ENCODE peak calls at places on chromosomes 12 and 14, in four cellular contexts. P, B, O and X are unnamed samples.

GRCh38 chr12:85809500-85809899 is 26.7 kb downstream of the RASSF9 start:
- DNase-seq in P (no peak), B (no peak), O (no peak), X (no peak)

GRCh38 chr12:86837246-86837645 is 581.1 kb upstream of the MGAT4C start:
- DNase-seq in P (no peak), B (no peak), O (no peak), X (no peak)

GRCh38 chr14:75454963-75455546 is 27.2 kb downstream of the JDP2 start:
- DNase-seq in P (no peak), B (peak; percentile 95), O (peak; percentile 60), X (peak; percentile 75)

GRCh38 chr14:72644038-72644437 is 249.9 kb downstream of the DPF3 start:
- DNase-seq in P (no peak), B (no peak), O (no peak), X (no peak)

GRCh38 chr14:76948213-76948947 is 80.1 kb downstream of the IRF2BPL start:
- DNase-seq in P (no peak), B (no peak), O (no peak), X (peak; percentile 59)

GRCh38 chr14:66105819-66106218 is 380.4 kb upstream of the CCDC196 start:
- DNase-seq in P (no peak), B (no peak), O (peak; percentile 51), X (no peak)

GRCh38 chr14:60092516-60092915 is 793 bp downstream of the PCNX4 start:
- DNase-seq in P (peak; percentile 35), B (peak; percentile 49), O (peak; percentile 60), X (peak; percentile 23)

GRCh38 chr14:45610303-45610702 is 357.3 kb upstream of the MIS18BP1 start:
- DNase-seq in P (peak; percentile 54), B (peak; percentile 45), O (peak; percentile 47), X (peak; percentile 35)

GRCh38 chr12:48349471-48349870 is 1.2 kb downstream of the ZNF641 start:
- DNase-seq in P (no peak), B (peak; percentile 22), O (no peak), X (no peak)

GRCh38 chr14:105533391-105533790 is 7.0 kb downstream of the TMEM121 start:
- DNase-seq in P (no peak), B (no peak), O (no peak), X (no peak)

GRCh38 chr14:75184447-75184846 is 8.0 kb upstream of the TMED10 start:
- DNase-seq in P (no peak), B (peak; percentile 38), O (peak; percentile 50), X (no peak)

GRCh38 chr12:48009471-48009870 is 5.2 kb upstream of the COL2A1 start:
- DNase-seq in P (no peak), B (peak; percentile 54), O (no peak), X (no peak)

GRCh38 chr12:62282375-62282774 is 22.2 kb downstream of the USP15 start:
- DNase-seq in P (no peak), B (no peak), O (no peak), X (no peak)

GRCh38 chr12:64696065-64696741 is 63.0 kb downstream of the GNS start:
- DNase-seq in P (peak; percentile 4), B (peak; percentile 46), O (peak; percentile 66), X (peak; percentile 40)

GRCh38 chr12:102735104-102735503 is 181.9 kb downstream of the PAH start:
- DNase-seq in P (no peak), B (no peak), O (no peak), X (no peak)

GRCh38 chr12:57216014-57216891 is at the start of gene NXPH4:
- DNase-seq in P (peak; percentile 68), B (peak; percentile 26), O (peak; percentile 35), X (peak; percentile 75)

GRCh38 chr12:67827820-67828383 is 161.3 kb upstream of the IFNG-AS1 start:
- DNase-seq in P (no peak), B (peak; percentile 93), O (peak; percentile 98), X (no peak)

GRCh38 chr12:75784591-75784990 is 247.0 kb downstream of the PHLDA1 start:
- DNase-seq in P (peak; percentile 49), B (peak; percentile 95), O (no peak), X (peak; percentile 66)

GRCh38 chr12:2691340-2692111 is 103.2 kb upstream of the FKBP4 start:
- DNase-seq in P (peak; percentile 33), B (no peak), O (no peak), X (no peak)